ENCODE peak calls at places on chromosomes 1 and 21, in eight cellular contexts. One of them, this sample, is unnamed.

GRCh38 chr1:40851643-40852042 is 10.5 kb downstream of the CITED4 start:
- DNase-seq in ELR: no peak
- DNase-seq in Jurkat, Clone E6-1: no peak
- DNase-seq in mesendoderm: no peak
- DNase-seq in NCI-H146: no peak
- DNase-seq in NB4: no peak
- DNase-seq in activated T-cell treated with anti-CD3 and anti-CD28 coated beads for 24 hours: no peak
- DNase-seq in foreskin fibroblast: no peak
- DNase-seq in this sample: no peak

GRCh38 chr1:169368406-169368769 is 393 bp downstream of the BLZF1 start:
- DNase-seq in ELR: peak; percentile 45
- DNase-seq in Jurkat, Clone E6-1: no peak
- DNase-seq in mesendoderm: no peak
- DNase-seq in NCI-H146: peak; percentile 20
- DNase-seq in NB4: peak; percentile 34
- DNase-seq in activated T-cell treated with anti-CD3 and anti-CD28 coated beads for 24 hours: no peak
- DNase-seq in foreskin fibroblast: no peak
- DNase-seq in this sample: no peak

GRCh38 chr1:153752561-153753195 is 22.5 kb upstream of the SLC27A3 start:
- DNase-seq in ELR: peak; percentile 65
- DNase-seq in Jurkat, Clone E6-1: no peak
- DNase-seq in mesendoderm: no peak
- DNase-seq in NCI-H146: no peak
- DNase-seq in NB4: no peak
- DNase-seq in activated T-cell treated with anti-CD3 and anti-CD28 coated beads for 24 hours: no peak
- DNase-seq in foreskin fibroblast: no peak
- DNase-seq in this sample: no peak

GRCh38 chr1:94621802-94622201 is 80.2 kb upstream of the F3 start:
- DNase-seq in ELR: no peak
- DNase-seq in Jurkat, Clone E6-1: no peak
- DNase-seq in mesendoderm: no peak
- DNase-seq in NCI-H146: no peak
- DNase-seq in NB4: no peak
- DNase-seq in activated T-cell treated with anti-CD3 and anti-CD28 coated beads for 24 hours: no peak
- DNase-seq in foreskin fibroblast: no peak
- DNase-seq in this sample: no peak

GRCh38 chr1:59678065-59678808 is 136.5 kb upstream of the HOOK1 start:
- DNase-seq in ELR: peak; percentile 22
- DNase-seq in Jurkat, Clone E6-1: no peak
- DNase-seq in mesendoderm: peak; percentile 68
- DNase-seq in NCI-H146: peak; percentile 9
- DNase-seq in NB4: no peak
- DNase-seq in activated T-cell treated with anti-CD3 and anti-CD28 coated beads for 24 hours: no peak
- DNase-seq in foreskin fibroblast: no peak
- DNase-seq in this sample: no peak

GRCh38 chr1:247294282-247294681 is 37.4 kb downstream of the ZNF496 start:
- DNase-seq in ELR: peak; percentile 88
- DNase-seq in Jurkat, Clone E6-1: no peak
- DNase-seq in mesendoderm: peak; percentile 53
- DNase-seq in NCI-H146: no peak
- DNase-seq in NB4: no peak
- DNase-seq in activated T-cell treated with anti-CD3 and anti-CD28 coated beads for 24 hours: no peak
- DNase-seq in foreskin fibroblast: peak; percentile 65
- DNase-seq in this sample: no peak

GRCh38 chr21:36928960-36929359 is 37.5 kb downstream of the HLCS start:
- DNase-seq in ELR: no peak
- DNase-seq in Jurkat, Clone E6-1: no peak
- DNase-seq in mesendoderm: no peak
- DNase-seq in NCI-H146: no peak
- DNase-seq in NB4: no peak
- DNase-seq in activated T-cell treated with anti-CD3 and anti-CD28 coated beads for 24 hours: no peak
- DNase-seq in foreskin fibroblast: no peak
- DNase-seq in this sample: no peak

GRCh38 chr1:52253421-52253820 is 111.5 kb downstream of the ZFYVE9 start:
- DNase-seq in ELR: no peak
- DNase-seq in Jurkat, Clone E6-1: no peak
- DNase-seq in mesendoderm: no peak
- DNase-seq in NCI-H146: no peak
- DNase-seq in NB4: no peak
- DNase-seq in activated T-cell treated with anti-CD3 and anti-CD28 coated beads for 24 hours: no peak
- DNase-seq in foreskin fibroblast: no peak
- DNase-seq in this sample: no peak

GRCh38 chr1:196690582-196690981 is 38.7 kb downstream of the CFH start:
- DNase-seq in ELR: no peak
- DNase-seq in Jurkat, Clone E6-1: no peak
- DNase-seq in mesendoderm: peak; percentile 3
- DNase-seq in NCI-H146: peak; percentile 90
- DNase-seq in NB4: peak; percentile 7
- DNase-seq in activated T-cell treated with anti-CD3 and anti-CD28 coated beads for 24 hours: no peak
- DNase-seq in foreskin fibroblast: no peak
- DNase-seq in this sample: no peak

GRCh38 chr1:111660204-111661150 is 40.9 kb downstream of the RAP1A start:
- DNase-seq in ELR: no peak
- DNase-seq in Jurkat, Clone E6-1: peak; percentile 62
- DNase-seq in mesendoderm: peak; percentile 27
- DNase-seq in NCI-H146: no peak
- DNase-seq in NB4: peak; percentile 13
- DNase-seq in activated T-cell treated with anti-CD3 and anti-CD28 coated beads for 24 hours: no peak
- DNase-seq in foreskin fibroblast: no peak
- DNase-seq in this sample: no peak

GRCh38 chr1:172661107-172661506 is 2.2 kb downstream of the FASLG start:
- DNase-seq in ELR: no peak
- DNase-seq in Jurkat, Clone E6-1: no peak
- DNase-seq in mesendoderm: no peak
- DNase-seq in NCI-H146: no peak
- DNase-seq in NB4: no peak
- DNase-seq in activated T-cell treated with anti-CD3 and anti-CD28 coated beads for 24 hours: no peak
- DNase-seq in foreskin fibroblast: no peak
- DNase-seq in this sample: peak; percentile 44

GRCh38 chr1:75257424-75257823 is 123.2 kb downstream of the LHX8 start:
- DNase-seq in ELR: no peak
- DNase-seq in Jurkat, Clone E6-1: no peak
- DNase-seq in mesendoderm: peak; percentile 84
- DNase-seq in NCI-H146: no peak
- DNase-seq in NB4: no peak
- DNase-seq in activated T-cell treated with anti-CD3 and anti-CD28 coated beads for 24 hours: no peak
- DNase-seq in foreskin fibroblast: no peak
- DNase-seq in this sample: no peak

GRCh38 chr1:119228318-119228717 is 87.9 kb upstream of the WARS2 start:
- DNase-seq in ELR: no peak
- DNase-seq in Jurkat, Clone E6-1: no peak
- DNase-seq in mesendoderm: no peak
- DNase-seq in NCI-H146: no peak
- DNase-seq in NB4: no peak
- DNase-seq in activated T-cell treated with anti-CD3 and anti-CD28 coated beads for 24 hours: no peak
- DNase-seq in foreskin fibroblast: no peak
- DNase-seq in this sample: no peak

GRCh38 chr1:115204529-115204928 is 115.2 kb upstream of the TSPAN2 start:
- DNase-seq in ELR: no peak
- DNase-seq in Jurkat, Clone E6-1: no peak
- DNase-seq in mesendoderm: no peak
- DNase-seq in NCI-H146: no peak
- DNase-seq in NB4: no peak
- DNase-seq in activated T-cell treated with anti-CD3 and anti-CD28 coated beads for 24 hours: no peak
- DNase-seq in foreskin fibroblast: no peak
- DNase-seq in this sample: no peak

GRCh38 chr1:37517569-37517968 is 3.0 kb upstream of the MEAF6 start:
- DNase-seq in ELR: no peak
- DNase-seq in Jurkat, Clone E6-1: no peak
- DNase-seq in mesendoderm: no peak
- DNase-seq in NCI-H146: no peak
- DNase-seq in NB4: no peak
- DNase-seq in activated T-cell treated with anti-CD3 and anti-CD28 coated beads for 24 hours: no peak
- DNase-seq in foreskin fibroblast: no peak
- DNase-seq in this sample: no peak

GRCh38 chr1:27522148-27522859 is 32.3 kb upstream of the WASF2 start:
- DNase-seq in ELR: no peak
- DNase-seq in Jurkat, Clone E6-1: peak; percentile 32
- DNase-seq in mesendoderm: no peak
- DNase-seq in NCI-H146: peak; percentile 84
- DNase-seq in NB4: no peak
- DNase-seq in activated T-cell treated with anti-CD3 and anti-CD28 coated beads for 24 hours: peak; percentile 58
- DNase-seq in foreskin fibroblast: no peak
- DNase-seq in this sample: no peak